ENCODE peak calls at places on chromosomes 4 and X, in five cellular contexts. C is endodermal cell; U is SJSA1; B is PC-9; T is CD4-positive, alpha-beta T cell. D is an unnamed sample.

GRCh38 chrX:20325786-20326388 is 59.2 kb upstream of the RPS6KA3 start:
- DNase-seq in C (no peak), U (no peak), B (no peak), T (no peak), D (no peak)

GRCh38 chr4:121053601-121054143 is 18.7 kb downstream of the NDNF start:
- DNase-seq in C (no peak), U (no peak), B (no peak), T (no peak), D (peak; percentile 64)

GRCh38 chr4:76459291-76459723 is 24.3 kb downstream of the SHROOM3 start:
- DNase-seq in C (peak; percentile 87), U (peak; percentile 93), B (peak; percentile 64), T (no peak), D (peak; percentile 98)

GRCh38 chr4:173735055-173735454 is 205.0 kb upstream of the HAND2 start:
- DNase-seq in C (no peak), U (no peak), B (no peak), T (no peak), D (peak; percentile 61)

GRCh38 chr4:112765317-112765989 is 128.5 kb downstream of the LARP7 start:
- DNase-seq in C (peak; percentile 62), U (no peak), B (no peak), T (no peak), D (peak; percentile 12)

GRCh38 chr4:38759077-38759789 is 23.6 kb downstream of the TLR10 start:
- DNase-seq in C (peak; percentile 87), U (peak; percentile 45), B (no peak), T (peak; percentile 52), D (peak; percentile 74)

GRCh38 chr4:89703831-89704230 is 133.1 kb downstream of the SNCA start:
- DNase-seq in C (no peak), U (no peak), B (no peak), T (no peak), D (no peak)

GRCh38 chrX:154732421-154733071 is 18.3 kb downstream of the GAB3 start:
- DNase-seq in C (no peak), U (peak; percentile 57), B (peak; percentile 78), T (no peak), D (peak; percentile 86)

GRCh38 chr4:80173387-80173786 is 23.9 kb upstream of the PRDM8 start:
- DNase-seq in C (no peak), U (no peak), B (no peak), T (peak; percentile 35), D (peak; percentile 89)

GRCh38 chrX:70434352-70434866 is 10.2 kb upstream of the DLG3 start:
- DNase-seq in C (peak; percentile 95), U (peak; percentile 85), B (peak; percentile 79), T (peak; percentile 45), D (peak; percentile 76)

GRCh38 chr4:47184071-47184470 is 152.7 kb downstream of the GABRB1 start:
- DNase-seq in C (no peak), U (no peak), B (no peak), T (no peak), D (no peak)

GRCh38 chrX:117538441-117539418 is 577.9 kb downstream of the KLHL13 start:
- DNase-seq in C (no peak), U (no peak), B (no peak), T (no peak), D (no peak)

GRCh38 chr4:9841072-9841471 is 59.6 kb downstream of the DRD5 start:
- DNase-seq in C (no peak), U (no peak), B (no peak), T (no peak), D (no peak)

GRCh38 chr4:113998531-113998930 is 19.1 kb upstream of the ARSJ start:
- DNase-seq in C (no peak), U (no peak), B (no peak), T (no peak), D (peak; percentile 31)
- H3K9me3 ChIP-seq in C (no peaks in the 10 kb centered on the region), U (no peaks in the 10 kb centered on the region), B (no peaks in the 10 kb centered on the region), T (no peaks in the 10 kb centered on the region), D (no peaks in the 10 kb centered on the region)

DNA sequence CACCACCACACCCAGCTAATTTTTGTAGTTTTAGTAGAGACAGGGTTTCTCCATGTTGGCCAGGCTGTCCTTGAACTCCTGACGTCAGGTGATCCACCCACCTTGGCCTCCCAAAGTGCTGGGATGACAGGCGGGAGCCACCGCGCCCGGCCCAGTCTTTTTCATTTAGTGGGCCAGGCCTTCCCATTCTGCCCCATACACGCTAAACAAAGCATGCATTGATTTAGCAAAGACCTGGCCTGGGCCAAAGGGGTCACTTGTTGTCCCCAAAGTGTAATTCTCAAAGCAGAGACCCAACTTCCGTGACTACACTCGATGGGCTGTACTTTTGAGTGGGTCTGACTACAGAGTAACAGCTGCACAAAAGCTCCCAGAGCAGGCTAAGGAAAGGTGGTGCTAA is 29.2 kb downstream of the CNGA2 start:
- DNase-seq in C (no peak), U (no peak), B (no peak), T (no peak), D (no peak)
- H3K9me3 ChIP-seq in C (no peaks in the 10 kb centered on the region), U (no peaks in the 10 kb centered on the region), B (no peaks in the 10 kb centered on the region), T (no peaks in the 10 kb centered on the region), D (no peaks in the 10 kb centered on the region)

DNA sequence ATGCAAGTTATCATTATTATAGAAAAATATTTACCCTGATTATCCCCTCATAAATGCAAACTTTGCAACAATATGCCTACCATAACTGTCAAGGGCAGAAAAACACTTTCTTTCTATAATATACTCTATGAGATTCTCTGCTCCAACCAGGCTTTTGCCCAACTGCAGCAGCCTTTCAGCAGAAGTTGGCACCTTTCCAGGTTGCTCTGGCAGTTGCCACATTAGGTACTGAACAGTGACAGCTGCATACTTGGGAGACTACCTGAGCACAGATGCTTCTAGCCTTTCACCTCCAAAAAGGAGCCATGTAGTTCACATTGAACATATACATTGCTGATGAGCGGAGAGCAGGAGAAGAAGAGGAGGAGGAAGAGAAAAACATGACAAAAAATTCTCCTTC is 69.5 kb upstream of the BRWD3 start:
- DNase-seq in C (no peak), U (no peak), B (no peak), T (no peak), D (no peak)
- H3K9me3 ChIP-seq in C (no peaks in the 10 kb centered on the region), U (no peaks in the 10 kb centered on the region), B (no peaks in the 10 kb centered on the region), T (no peaks in the 10 kb centered on the region), D (no peaks in the 10 kb centered on the region)

DNA sequence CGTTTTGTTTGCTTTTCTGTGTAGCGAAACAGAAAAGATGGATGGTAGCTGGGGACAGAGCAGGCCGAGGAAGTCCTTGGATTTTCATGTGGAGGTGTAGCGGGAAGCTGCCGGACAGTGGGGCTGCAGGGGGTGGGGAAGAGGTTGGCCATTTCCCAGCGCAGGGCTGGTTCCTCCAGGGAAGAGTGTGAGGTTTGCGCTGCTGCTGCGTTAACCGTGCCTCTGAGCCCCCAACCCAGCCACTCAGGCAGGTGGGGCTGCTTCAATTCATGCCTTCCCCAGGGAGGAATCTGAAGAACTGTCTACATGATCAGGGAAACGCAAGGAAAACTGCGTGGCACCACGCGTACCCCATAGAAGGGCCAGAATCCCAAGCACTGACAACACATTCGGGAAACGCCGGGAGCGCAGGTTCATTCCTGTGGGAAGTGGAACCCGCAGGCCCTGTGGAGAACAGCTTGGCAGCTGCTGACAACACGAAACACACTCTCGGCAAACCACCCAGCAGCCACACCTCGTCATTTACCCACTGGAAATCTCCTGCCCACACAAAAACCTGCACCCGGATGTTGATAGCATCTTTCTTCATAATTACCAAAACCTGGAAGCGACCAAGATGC is 57.7 kb downstream of the PCGF3 start:
- DNase-seq in C (no peak), U (no peak), B (no peak), T (no peak), D (no peak)
- H3K9me3 ChIP-seq in C (peaks cover 6% of the 10 kb centered on the region), U (no peaks in the 10 kb centered on the region), B (no peaks in the 10 kb centered on the region), T (no peaks in the 10 kb centered on the region), D (no peaks in the 10 kb centered on the region)

DNA sequence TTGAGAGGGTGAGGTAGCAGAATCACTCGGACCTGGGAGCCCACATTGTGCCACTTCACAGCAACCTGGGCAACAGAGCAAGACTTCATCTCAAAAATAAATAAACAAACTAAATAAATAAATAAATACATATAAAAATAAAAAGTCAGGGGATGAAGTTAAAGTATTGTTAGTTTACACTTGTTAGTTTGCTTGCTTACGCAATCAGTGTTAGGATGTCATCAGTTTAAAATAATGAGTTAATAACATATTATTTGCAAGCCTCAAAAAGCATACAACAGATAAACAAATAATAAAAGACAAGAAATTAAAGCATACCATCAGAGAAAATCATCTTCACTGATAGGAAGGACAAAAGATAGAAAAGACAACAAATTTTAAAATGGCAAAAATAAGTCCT is 891.1 kb upstream of the PCDH7 start:
- DNase-seq in C (no peak), U (no peak), B (no peak), T (no peak), D (no peak)
- H3K9me3 ChIP-seq in C (no peaks in the 10 kb centered on the region), U (no peaks in the 10 kb centered on the region), B (no peaks in the 10 kb centered on the region), T (no peaks in the 10 kb centered on the region), D (no peaks in the 10 kb centered on the region)

DNA sequence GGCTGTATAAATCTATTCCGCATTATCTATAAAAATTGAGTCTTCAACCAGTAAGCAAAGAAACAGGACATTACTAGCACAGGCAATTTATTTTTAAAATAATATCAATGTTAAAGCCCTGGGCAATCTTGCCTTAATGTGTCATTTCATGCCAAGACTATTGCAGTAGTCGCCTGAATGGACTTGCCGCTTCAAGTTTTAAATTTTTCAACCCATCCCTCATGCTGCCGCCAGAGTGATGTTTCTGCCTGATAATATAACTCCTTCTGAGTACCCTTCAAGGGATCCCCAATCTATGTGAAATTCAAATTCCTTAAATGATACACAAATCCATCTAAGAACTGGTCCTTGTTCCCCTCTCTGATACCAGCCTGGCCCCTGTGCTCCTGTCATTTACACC is 66.9 kb downstream of the PRSS12 start:
- DNase-seq in C (no peak), U (no peak), B (no peak), T (no peak), D (no peak)
- H3K9me3 ChIP-seq in C (no peaks in the 10 kb centered on the region), U (no peaks in the 10 kb centered on the region), B (no peaks in the 10 kb centered on the region), T (no peaks in the 10 kb centered on the region), D (no peaks in the 10 kb centered on the region)

GRCh38 chr4:36236159-36236558 is 8.2 kb downstream of the ARAP2 start:
- DNase-seq in C (no peak), U (no peak), B (no peak), T (no peak), D (no peak)
- H3K9me3 ChIP-seq in C (peaks cover 10% of the 10 kb centered on the region), U (no peaks in the 10 kb centered on the region), B (no peaks in the 10 kb centered on the region), T (no peaks in the 10 kb centered on the region), D (no peaks in the 10 kb centered on the region)

GRCh38 chr4:4535590-4535989 is 6.3 kb downstream of the STX18 start:
- DNase-seq in C (no peak), U (no peak), B (no peak), T (no peak), D (no peak)
- H3K9me3 ChIP-seq in C (no peaks in the 10 kb centered on the region), U (no peaks in the 10 kb centered on the region), B (no peaks in the 10 kb centered on the region), T (no peaks in the 10 kb centered on the region), D (no peaks in the 10 kb centered on the region)

DNA sequence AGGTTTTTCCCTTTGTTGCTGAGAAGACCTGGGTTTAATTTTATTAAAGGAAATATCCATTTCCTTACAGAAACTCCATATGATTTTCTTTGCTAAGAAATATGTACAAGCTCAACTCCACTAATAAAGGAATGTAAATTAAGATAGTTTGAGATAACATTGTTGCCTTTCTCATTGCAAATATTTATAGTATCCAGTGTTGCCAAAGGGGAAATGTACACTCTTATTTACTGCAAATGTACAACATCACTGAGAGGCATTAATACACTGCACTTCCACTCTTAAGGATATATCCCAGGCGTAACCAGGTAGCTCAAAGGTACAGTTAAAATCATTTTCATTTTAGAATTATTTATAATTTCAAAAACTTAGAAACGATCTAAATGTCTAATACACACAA is 7.5 kb upstream of the LRBA start:
- DNase-seq in C (no peak), U (no peak), B (no peak), T (no peak), D (no peak)
- H3K9me3 ChIP-seq in C (no peaks in the 10 kb centered on the region), U (no peaks in the 10 kb centered on the region), B (no peaks in the 10 kb centered on the region), T (no peaks in the 10 kb centered on the region), D (no peaks in the 10 kb centered on the region)

D was measured in fibroblast of lung.